ENCODE peak calls at places on chromosomes 11 and 22, in five cellular contexts. One of them, this sample, is unnamed.

GRCh38 chr11:120834686-120835225 is 189.1 kb upstream of the TBCEL start:
- DNase-seq in cardiac fibroblast: no peak
- DNase-seq in mucosa of gallbladder: no peak
- DNase-seq in nucleus accumbens: no peak
- DNase-seq in cardiac muscle cell: no peak
- DNase-seq in this sample: no peak

GRCh38 chr11:76672431-76673163 is 2.0 kb upstream of the LRRC32 start:
- DNase-seq in cardiac muscle cell: no peak
- DNase-seq in cardiac fibroblast: peak
- DNase-seq in nucleus accumbens: no peak
- DNase-seq in mucosa of gallbladder: no peak
- DNase-seq in this sample: no peak

GRCh38 chr11:26621147-26621546 is 49.1 kb upstream of the MUC15 start:
- DNase-seq in cardiac muscle cell: no peak
- DNase-seq in cardiac fibroblast: peak
- DNase-seq in mucosa of gallbladder: no peak
- DNase-seq in nucleus accumbens: no peak
- DNase-seq in this sample: no peak

GRCh38 chr11:2187267-2187707 is 15.7 kb upstream of the TH start:
- DNase-seq in mucosa of gallbladder: no peak
- DNase-seq in cardiac muscle cell: no peak
- DNase-seq in cardiac fibroblast: no peak
- DNase-seq in nucleus accumbens: no peak
- DNase-seq in this sample: no peak

GRCh38 chr11:114081641-114082414 is 22.3 kb downstream of the ZBTB16 start:
- DNase-seq in nucleus accumbens: no peak
- DNase-seq in cardiac fibroblast: peak
- DNase-seq in cardiac muscle cell: no peak
- DNase-seq in mucosa of gallbladder: no peak
- DNase-seq in this sample: no peak

GRCh38 chr22:43501951-43502874 is 90.4 kb downstream of the MPPED1 start:
- DNase-seq in mucosa of gallbladder: no peak
- DNase-seq in cardiac muscle cell: no peak
- DNase-seq in cardiac fibroblast: no peak
- DNase-seq in nucleus accumbens: peak
- DNase-seq in this sample: no peak

GRCh38 chr11:111978028-111978771 is 41.1 kb downstream of the DIXDC1 start:
- DNase-seq in cardiac muscle cell: peak
- DNase-seq in mucosa of gallbladder: peak
- DNase-seq in cardiac fibroblast: peak
- DNase-seq in nucleus accumbens: peak
- DNase-seq in this sample: peak

GRCh38 chr11:93614111-93614784 is 47.2 kb upstream of the CEP295 start:
- DNase-seq in mucosa of gallbladder: no peak
- DNase-seq in cardiac fibroblast: no peak
- DNase-seq in nucleus accumbens: no peak
- DNase-seq in cardiac muscle cell: no peak
- DNase-seq in this sample: no peak

GRCh38 chr22:35203583-35203982 is 53.7 kb upstream of the HMGXB4 start:
- DNase-seq in cardiac fibroblast: no peak
- DNase-seq in mucosa of gallbladder: no peak
- DNase-seq in nucleus accumbens: no peak
- DNase-seq in cardiac muscle cell: no peak
- DNase-seq in this sample: no peak

GRCh38 chr11:102762414-102762813 is 18.0 kb downstream of the MMP10 start:
- DNase-seq in nucleus accumbens: no peak
- DNase-seq in mucosa of gallbladder: no peak
- DNase-seq in cardiac muscle cell: no peak
- DNase-seq in cardiac fibroblast: no peak
- DNase-seq in this sample: no peak

GRCh38 chr11:12187399-12187798 is 77.0 kb downstream of the MICAL2 start:
- DNase-seq in mucosa of gallbladder: no peak
- DNase-seq in cardiac muscle cell: peak
- DNase-seq in nucleus accumbens: no peak
- DNase-seq in cardiac fibroblast: peak
- DNase-seq in this sample: no peak

GRCh38 chr11:123357353-123357989 is 72.6 kb upstream of the GRAMD1B start:
- DNase-seq in cardiac muscle cell: no peak
- DNase-seq in nucleus accumbens: no peak
- DNase-seq in mucosa of gallbladder: no peak
- DNase-seq in cardiac fibroblast: no peak
- DNase-seq in this sample: no peak

GRCh38 chr11:91837649-91838330 is 386.8 kb upstream of the FAT3 start:
- DNase-seq in mucosa of gallbladder: no peak
- DNase-seq in cardiac muscle cell: no peak
- DNase-seq in cardiac fibroblast: no peak
- DNase-seq in nucleus accumbens: no peak
- DNase-seq in this sample: no peak